ENCODE peak calls at places on chromosomes 2 and 18, in nine cellular contexts. R is heart right ventricle; N is ELR; C is HepG2; Z is GM19239; K is GM10248; V is NCI-H82; W is NCI-H1105 treated with DMSO at 0.1 percent for 48 hours; E is activated CD8-positive, alpha-beta memory T cell treated with anti-CD3 and anti-CD28 coated beads, Interleukin-2, amount 50 U/mL, for 4 hours. Y is an unnamed sample.

GRCh38 chr2:23900927-23901322 is 26.0 kb downstream of the ATAD2B start:
- DNase-seq in N (peak), W (no peak), C (peak), Z (no peak), V (no peak), R (no peak), K (no peak), E (no peak), Y (no peak)

GRCh38 chr2:181778621-181779195 is 98.4 kb upstream of the NEUROD1 start:
- DNase-seq in K (no peak), C (no peak), E (no peak), W (no peak), Z (no peak), V (no peak), R (no peak), N (peak), Y (no peak)

GRCh38 chr2:100235098-100235497 is 87.2 kb downstream of the LONRF2 start:
- DNase-seq in V (no peak), C (no peak), R (no peak), E (peak), Z (peak), W (no peak), N (no peak), K (peak), Y (no peak)

GRCh38 chr2:287471-287885 is 413 bp downstream of the ALKAL2 start:
- DNase-seq in V (no peak), E (no peak), Z (peak), K (peak), N (no peak), C (no peak), W (no peak), R (peak), Y (no peak)

GRCh38 chr2:209496586-209496982 is 72.7 kb downstream of the MAP2 start:
- DNase-seq in N (no peak), R (no peak), Z (no peak), V (no peak), C (no peak), E (no peak), W (no peak), K (no peak), Y (no peak)

GRCh38 chr18:50836521-50836957 is 16.7 kb upstream of the MRO start:
- DNase-seq in K (no peak), W (no peak), R (no peak), C (no peak), Z (no peak), E (no peak), N (peak), V (no peak), Y (no peak)

GRCh38 chr2:172242968-172243367 is 140.3 kb upstream of the DLX2 start:
- DNase-seq in N (no peak), K (no peak), E (no peak), R (no peak), C (no peak), Z (no peak), W (no peak), V (no peak), Y (no peak)

GRCh38 chr2:99811544-99811943 is 321.7 kb upstream of the REV1 start:
- DNase-seq in C (no peak), Z (no peak), N (peak), W (no peak), K (no peak), R (no peak), V (no peak), E (no peak), Y (no peak)

GRCh38 chr2:26685312-26685711 is 7.2 kb upstream of the KCNK3 start:
- DNase-seq in Z (no peak), R (no peak), K (no peak), E (no peak), V (peak), N (no peak), C (no peak), W (no peak), Y (peak)

GRCh38 chr2:230441188-230441897 is 25.3 kb downstream of the SP100 start:
- DNase-seq in K (no peak), C (no peak), E (peak), W (no peak), V (no peak), N (no peak), Z (no peak), R (no peak), Y (no peak)

GRCh38 chr2:176161817-176162626 is 4.9 kb downstream of the HOXD3 start:
- DNase-seq in Z (no peak), R (no peak), E (no peak), K (no peak), W (no peak), N (peak), V (peak), C (no peak), Y (no peak)

GRCh38 chr2:240389302-240389805 is 46.1 kb upstream of the GPC1 start:
- DNase-seq in C (no peak), K (no peak), R (no peak), V (no peak), Z (no peak), N (no peak), E (no peak), W (no peak), Y (no peak)

GRCh38 chr18:79926715-79927596 is 24.5 kb downstream of the SLC66A2 start:
- DNase-seq in Z (no peak), K (no peak), C (no peak), R (no peak), W (no peak), V (peak), E (no peak), N (no peak), Y (no peak)

GRCh38 chr18:59799383-59800015 is 100.3 kb upstream of the PMAIP1 start:
- DNase-seq in Z (no peak), K (no peak), C (no peak), W (no peak), N (no peak), E (no peak), R (no peak), V (no peak), Y (no peak)

GRCh38 chr2:86622878-86623548 is 652 bp downstream of the RNF103 start:
- DNase-seq in Z (peak), C (no peak), E (peak), R (peak), W (peak), V (peak), N (peak), K (peak), Y (peak)

GRCh38 chr2:36670881-36671595 is 25.5 kb upstream of the VIT start:
- DNase-seq in Z (no peak), K (no peak), N (peak), C (no peak), W (no peak), E (no peak), V (no peak), R (no peak), Y (no peak)

GRCh38 chr2:167964650-167965404 is 282.6 kb downstream of the STK39 start:
- DNase-seq in Z (no peak), W (no peak), V (peak), K (no peak), N (peak), R (no peak), E (no peak), C (peak), Y (peak)

GRCh38 chr2:127829845-127830246 is 18.9 kb upstream of the WDR33 start:
- DNase-seq in C (no peak), N (no peak), K (peak), E (peak), W (no peak), R (no peak), Z (peak), V (no peak), Y (no peak)

Y was measured in SK-N-DZ.